ENCODE peak calls at places on chromosomes 16 and 17, in five cellular contexts. A is IMR-90, P is mesenchymal stem cell, X is H1, G is trophoblast cell. F is an unnamed sample.

GRCh38 chr17:74274060-74274702 is at the start of gene DNAI2:
- DNase-seq in A (no peak), P (no peak), X (no peak), G (no peak), F (no peak)

GRCh38 chr17:72409405-72410002 is 288.7 kb downstream of the SOX9 start:
- DNase-seq in A (no peak), P (no peak), X (no peak), G (no peak), F (no peak)

GRCh38 chr17:67212231-67212630 is 32.8 kb downstream of the HELZ start:
- DNase-seq in A (peak), P (peak), X (no peak), G (no peak), F (no peak)

GRCh38 chr17:6555331-6556120 is 829 bp downstream of the PITPNM3 start:
- DNase-seq in A (peak), P (peak), X (no peak), G (peak), F (peak)

GRCh38 chr16:12532871-12533610 is 270.6 kb downstream of the CPPED1 start:
- DNase-seq in A (no peak), P (no peak), X (no peak), G (no peak), F (no peak)

GRCh38 chr16:4847774-4848587 is 700 bp downstream of the UBN1 start:
- DNase-seq in A (peak), P (peak), X (no peak), G (peak), F (peak)

GRCh38 chr16:88532434-88533241 is 37.6 kb upstream of the ZC3H18 start:
- DNase-seq in A (no peak), P (no peak), X (no peak), G (no peak), F (no peak)

GRCh38 chr17:8628609-8629169 is 1.8 kb downstream of the MYH10 start:
- DNase-seq in A (no peak), P (no peak), X (no peak), G (no peak), F (no peak)

GRCh38 chr17:1229354-1229890 is 40.8 kb upstream of the BHLHA9 start:
- DNase-seq in A (no peak), P (peak), X (no peak), G (peak), F (no peak)

GRCh38 chr16:11355862-11356261 is 10.6 kb downstream of the RMI2 start:
- DNase-seq in A (no peak), P (no peak), X (no peak), G (no peak), F (no peak)

GRCh38 chr16:11353158-11353557 is 7.9 kb downstream of the RMI2 start:
- DNase-seq in A (no peak), P (no peak), X (no peak), G (no peak), F (no peak)

GRCh38 chr16:11356573-11357331 is 11.5 kb downstream of the RMI2 start:
- DNase-seq in A (peak), P (peak), X (peak), G (peak), F (peak)

GRCh38 chr16:11354733-11355574 is 9.7 kb downstream of the RMI2 start:
- DNase-seq in A (peak), P (peak), X (no peak), G (no peak), F (no peak)

GRCh38 chr16:11354407-11354732 is 9.1 kb downstream of the RMI2 start:
- DNase-seq in A (no peak), P (no peak), X (no peak), G (no peak), F (no peak)
- H3K4me3 ChIP-seq in A (no peak), P (no peak), X (no peak), G (no peak), F (no peak)

DNA sequence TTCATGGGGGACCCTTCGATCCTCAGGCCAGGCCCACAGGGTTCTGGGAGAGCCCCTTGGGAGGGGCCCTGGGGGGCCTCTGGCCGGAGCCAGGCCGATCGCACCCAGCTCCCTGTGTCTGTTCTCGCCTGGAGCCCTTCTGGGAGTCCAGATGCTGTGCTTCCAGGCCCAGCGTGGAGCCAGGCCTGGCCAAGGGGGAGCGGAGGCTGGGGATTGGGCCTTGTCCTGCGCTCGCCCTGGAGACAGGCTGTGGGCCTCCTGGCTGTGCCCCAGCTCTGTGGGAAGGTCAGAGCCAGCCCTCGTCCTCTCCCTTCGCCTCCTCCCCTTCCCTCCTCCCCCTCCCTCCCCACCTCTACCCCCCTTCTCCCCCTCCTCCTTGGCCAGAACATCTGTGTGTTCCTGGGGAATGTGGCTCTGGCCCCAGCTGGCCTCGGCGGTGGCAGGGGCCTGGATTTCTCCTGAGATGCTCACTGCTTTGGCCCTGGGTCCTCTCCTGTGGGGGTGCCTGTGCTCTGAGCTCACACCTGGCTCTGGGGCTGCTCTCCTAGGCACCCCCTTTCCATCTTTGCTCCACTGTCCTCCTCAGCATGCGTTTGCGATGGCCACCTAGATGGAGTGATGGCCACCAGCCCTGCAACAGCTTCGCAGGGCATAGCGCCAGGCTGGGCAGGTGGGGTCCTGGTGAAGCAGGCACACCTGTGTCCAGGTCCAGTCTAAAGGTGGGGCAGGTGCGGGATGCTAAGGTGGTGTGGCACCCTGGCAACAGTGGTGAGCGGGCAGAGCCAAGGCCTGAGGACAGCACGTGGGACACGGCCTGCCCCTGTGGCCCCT is 90.6 kb upstream of the CIBAR2 start:
- DNase-seq in A (peak), P (peak), X (no peak), G (no peak), F (peak)
- H4K91ac ChIP-seq in A (peak), P (peak), X (peak), G (peak), F (peak)

GRCh38 chr16:73056383-73056782 is 8.5 kb upstream of the ZFHX3 start:
- DNase-seq in A (no peak), P (no peak), X (no peak), G (no peak), F (no peak)

GRCh38 chr16:73053379-73054130 is 5.6 kb upstream of the ZFHX3 start:
- DNase-seq in A (peak), P (peak), X (no peak), G (no peak), F (no peak)

GRCh38 chr16:73053038-73053378 is 5.1 kb upstream of the ZFHX3 start:
- DNase-seq in A (no peak), P (no peak), X (no peak), G (no peak), F (no peak)

GRCh38 chr16:73054131-73054496 is 6.2 kb upstream of the ZFHX3 start:
- DNase-seq in A (no peak), P (no peak), X (no peak), G (no peak), F (no peak)

GRCh38 chr16:73054732-73055481 is 7.0 kb upstream of the ZFHX3 start:
- DNase-seq in A (peak), P (peak), X (no peak), G (peak), F (no peak)
- H3K4me3 ChIP-seq in A (peak), P (no peak), X (peak), G (no peak), F (peak)

GRCh38 chr16:29158031-29158430 is 173.2 kb downstream of the LAT start:
- DNase-seq in A (no peak), P (no peak), X (no peak), G (no peak), F (no peak)
- H4K91ac ChIP-seq in A (peak), P (peak), X (no peak), G (no peak), F (peak)

GRCh38 chr16:79469999-79470398 is 130.5 kb downstream of the MAF start:
- DNase-seq in A (no peak), P (no peak), X (no peak), G (peak), F (no peak)

GRCh38 chr16:79463839-79464238 is 136.7 kb downstream of the MAF start:
- DNase-seq in A (no peak), P (no peak), X (no peak), G (no peak), F (no peak)

GRCh38 chr16:79466111-79466510 is 134.4 kb downstream of the MAF start:
- DNase-seq in A (no peak), P (no peak), X (no peak), G (peak), F (no peak)

GRCh38 chr16:79468236-79468635 is 132.3 kb downstream of the MAF start:
- DNase-seq in A (no peak), P (no peak), X (no peak), G (no peak), F (no peak)
- H3K4me3 ChIP-seq in A (no peak), P (no peak), X (no peak), G (no peak), F (no peak)

GRCh38 chr16:21614896-21615295 is 15.5 kb downstream of the METTL9 start:
- DNase-seq in A (no peak), P (no peak), X (no peak), G (no peak), F (no peak)
- H4K91ac ChIP-seq in A (no peak), P (no peak), X (no peak), G (no peak), F (no peak)

GRCh38 chr17:68599873-68600122 is 1.4 kb downstream of the FAM20A start:
- DNase-seq in A (no peak), P (no peak), X (no peak), G (no peak), F (no peak)
- H3K4me3 ChIP-seq in A (no peak), P (no peak), X (peak), G (peak), F (peak)